ENCODE peak calls at places on chromosomes 4 and X, in six cellular contexts. X, M, F, Q, H and Z are unnamed samples.

GRCh38 chr4:111788046-111788642 is 357.1 kb upstream of the FAM241A start:
- DNase-seq in M (no peak), F (peak; percentile 86), Q (peak; percentile 61), H (no peak), X (no peak), Z (no peak)

GRCh38 chrX:46268429-46268828 is 276.8 kb downstream of the ZNF674 start:
- DNase-seq in Q (no peak), X (no peak), H (no peak), M (no peak), F (no peak), Z (peak; percentile 86)

GRCh38 chr4:113635739-113636437 is 125.7 kb downstream of the CAMK2D start:
- DNase-seq in X (peak; percentile 86), Q (no peak), F (no peak), M (peak; percentile 63), H (no peak), Z (no peak)

GRCh38 chr4:148443550-148444295 is 1.5 kb upstream of the NR3C2 start:
- DNase-seq in Q (peak; percentile 6), F (peak; percentile 28), H (peak; percentile 74), X (no peak), M (no peak), Z (peak; percentile 6)

GRCh38 chr4:127479031-127479622 is 153.6 kb upstream of the INTU start:
- DNase-seq in Q (peak; percentile 52), H (no peak), M (no peak), F (peak; percentile 76), X (peak; percentile 52), Z (peak; percentile 49)

GRCh38 chr4:61379406-61379805 is 179.3 kb downstream of the ADGRL3 start:
- DNase-seq in X (no peak), H (no peak), M (no peak), Q (no peak), F (no peak), Z (peak; percentile 42)

GRCh38 chr4:35965300-35965699 is 279.0 kb downstream of the ARAP2 start:
- DNase-seq in H (no peak), F (no peak), M (no peak), X (no peak), Q (no peak), Z (no peak)

GRCh38 chrX:3176439-3176820 is 135.2 kb downstream of the ARSF start:
- DNase-seq in M (peak; percentile 59), Q (peak; percentile 14), X (peak; percentile 49), F (no peak), H (no peak), Z (no peak)

GRCh38 chr4:22672944-22673343 is 19.8 kb upstream of the GBA3 start:
- DNase-seq in F (no peak), Q (no peak), H (no peak), X (no peak), M (no peak), Z (no peak)

GRCh38 chr4:84235131-84235530 is 264.0 kb downstream of the NKX6-1 start:
- DNase-seq in F (peak; percentile 33), X (no peak), H (no peak), M (no peak), Q (no peak), Z (no peak)

GRCh38 chrX:101619336-101619735 is 1.5 kb upstream of the ARMCX6 start:
- DNase-seq in X (peak; percentile 22), M (no peak), F (peak; percentile 63), Q (peak; percentile 75), H (no peak), Z (no peak)

GRCh38 chr4:137156054-137156453 is 376.2 kb downstream of the PCDH18 start:
- DNase-seq in H (no peak), Q (no peak), X (peak; percentile 69), M (peak; percentile 79), F (no peak), Z (peak; percentile 49)

GRCh38 chr4:184503869-184504300 is 29.5 kb upstream of the IRF2 start:
- DNase-seq in F (no peak), H (no peak), M (peak; percentile 9), X (peak; percentile 20), Q (no peak), Z (peak; percentile 55)

GRCh38 chrX:10074241-10074941 is 82.4 kb upstream of the CLCN4 start:
- DNase-seq in H (no peak), F (no peak), Q (no peak), M (no peak), X (no peak), Z (peak; percentile 93)

GRCh38 chr4:88327669-88328068 is 43.3 kb upstream of the PPM1K start:
- DNase-seq in F (no peak), Q (no peak), X (no peak), H (no peak), M (no peak), Z (peak; percentile 78)
- H3K4me3 ChIP-seq in F (no peak overlapping the region), Q (no peak overlapping the region), X (no peak overlapping the region), H (no peak overlapping the region), M (no peak overlapping the region), Z (no peak overlapping the region)

DNA sequence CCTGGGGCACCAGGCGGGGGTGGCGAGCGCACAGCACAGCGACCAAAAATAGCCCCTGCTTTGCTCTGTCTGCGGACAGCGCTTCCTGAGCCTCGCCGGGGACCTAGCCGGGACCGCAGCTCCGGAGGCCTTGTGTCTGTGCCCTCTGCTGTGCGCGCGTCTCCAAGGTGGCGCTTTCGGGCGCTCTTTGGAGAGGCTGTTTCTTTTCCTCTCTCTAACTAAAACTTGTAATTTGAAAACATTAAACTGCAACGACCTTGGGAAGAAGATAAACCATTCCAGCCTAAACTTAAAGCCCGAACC is 3.4 kb downstream of the ARX start:
- DNase-seq in Q (peak; percentile 45), H (peak; percentile 87), X (no peak), F (peak; percentile 62), M (no peak), Z (no peak)
- H3K4me3 ChIP-seq in Q (no peak overlapping the region), H (peak overlapping the region; percentile 66), X (no peak overlapping the region), F (peak overlapping the region; percentile 38), M (no peak overlapping the region), Z (no peak overlapping the region)

DNA sequence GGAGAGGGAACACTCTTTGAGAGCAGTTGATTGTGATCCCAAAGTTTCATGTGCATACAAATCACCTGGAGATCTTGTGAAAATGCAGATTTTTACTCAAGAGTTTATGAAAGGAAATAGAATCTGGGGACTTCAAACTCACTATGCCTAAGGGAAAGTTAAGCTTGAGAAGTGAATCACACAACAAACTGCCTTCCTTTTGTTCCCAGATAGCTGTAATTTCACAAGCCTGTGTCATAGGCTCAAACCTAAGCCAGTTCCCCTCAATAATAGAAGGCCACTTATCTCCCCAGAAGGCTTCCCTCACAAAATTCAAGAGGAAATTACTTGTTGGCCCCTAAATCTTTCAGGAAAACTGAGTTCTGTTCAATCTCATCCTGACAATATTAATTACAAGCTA is 132.8 kb upstream of the MAGEB16 start:
- DNase-seq in F (no peak), Q (no peak), H (no peak), M (no peak), X (no peak), Z (peak; percentile 64)
- H3K4me3 ChIP-seq in F (no peak overlapping the region), Q (no peak overlapping the region), H (no peak overlapping the region), M (no peak overlapping the region), X (no peak overlapping the region), Z (no peak overlapping the region)

GRCh38 chr4:145480257-145480656 is 1.4 kb upstream of the SMAD1 start:
- DNase-seq in H (no peak), Q (no peak), F (no peak), M (no peak), X (no peak), Z (no peak)

GRCh38 chr4:145481942-145482208 is 222 bp downstream of the SMAD1 start:
- DNase-seq in Q (no peak), F (no peak), H (no peak), X (no peak), M (no peak), Z (no peak)

GRCh38 chr4:145481164-145481941 is at the start of gene SMAD1:
- DNase-seq in F (peak; percentile 84), M (peak; percentile 14), X (peak; percentile 82), Q (peak; percentile 92), H (peak; percentile 95), Z (peak; percentile 92)

GRCh38 chr4:145484240-145484846 is 2.7 kb downstream of the SMAD1 start:
- DNase-seq in H (no peak), F (no peak), Q (no peak), M (no peak), X (no peak), Z (no peak)

DNA sequence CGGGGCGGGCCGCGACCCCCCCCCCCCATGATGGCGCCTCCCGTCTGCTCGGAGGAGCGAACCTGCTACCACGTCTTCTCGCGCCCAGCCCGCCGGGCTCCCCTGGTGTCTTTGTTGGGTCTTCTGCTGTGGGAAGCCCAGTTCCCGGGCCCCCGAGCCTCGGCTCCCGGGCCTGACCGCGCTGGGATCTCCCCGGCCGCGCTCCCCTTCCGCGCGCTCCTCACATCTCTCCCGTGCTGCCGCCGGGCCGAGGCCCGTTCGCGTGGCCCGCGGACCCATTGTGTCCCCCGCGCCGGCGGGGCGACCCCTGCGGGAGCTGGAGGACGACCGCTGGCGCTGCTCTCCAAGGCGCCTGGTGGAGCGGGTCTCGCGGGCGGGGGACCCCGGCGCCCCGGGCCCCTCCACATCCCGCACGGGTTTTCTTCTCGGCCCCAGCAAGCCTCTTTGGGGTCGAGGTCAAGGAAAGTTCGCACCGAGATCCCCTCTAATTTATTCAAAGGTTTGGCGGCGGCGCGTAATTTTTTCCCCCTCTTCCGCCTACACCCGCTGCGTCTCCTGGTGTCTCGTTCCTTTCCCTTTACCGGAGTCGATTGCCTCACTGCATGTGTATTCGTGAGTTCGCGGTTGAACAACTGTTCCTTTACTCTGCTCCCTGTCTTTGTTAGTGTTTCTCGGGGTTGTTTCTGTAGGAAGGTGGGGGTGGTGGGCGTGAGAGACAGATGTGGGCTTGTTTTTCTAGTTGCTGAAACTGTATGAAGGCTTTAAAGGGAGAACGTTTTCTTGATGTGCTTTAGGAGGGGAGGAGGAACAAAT is 762 bp downstream of the SMAD1 start:
- DNase-seq in F (peak; percentile 77), H (peak; percentile 73), M (no peak), Q (peak; percentile 90), X (peak; percentile 86), Z (peak; percentile 73)
- H3K4me3 ChIP-seq in F (peak overlapping the region; percentile 94), H (peak overlapping the region; percentile 98), M (peak overlapping the region; percentile 68), Q (peak overlapping the region; percentile 67), X (peak overlapping the region; percentile 56), Z (peak overlapping the region; percentile 64)

DNA sequence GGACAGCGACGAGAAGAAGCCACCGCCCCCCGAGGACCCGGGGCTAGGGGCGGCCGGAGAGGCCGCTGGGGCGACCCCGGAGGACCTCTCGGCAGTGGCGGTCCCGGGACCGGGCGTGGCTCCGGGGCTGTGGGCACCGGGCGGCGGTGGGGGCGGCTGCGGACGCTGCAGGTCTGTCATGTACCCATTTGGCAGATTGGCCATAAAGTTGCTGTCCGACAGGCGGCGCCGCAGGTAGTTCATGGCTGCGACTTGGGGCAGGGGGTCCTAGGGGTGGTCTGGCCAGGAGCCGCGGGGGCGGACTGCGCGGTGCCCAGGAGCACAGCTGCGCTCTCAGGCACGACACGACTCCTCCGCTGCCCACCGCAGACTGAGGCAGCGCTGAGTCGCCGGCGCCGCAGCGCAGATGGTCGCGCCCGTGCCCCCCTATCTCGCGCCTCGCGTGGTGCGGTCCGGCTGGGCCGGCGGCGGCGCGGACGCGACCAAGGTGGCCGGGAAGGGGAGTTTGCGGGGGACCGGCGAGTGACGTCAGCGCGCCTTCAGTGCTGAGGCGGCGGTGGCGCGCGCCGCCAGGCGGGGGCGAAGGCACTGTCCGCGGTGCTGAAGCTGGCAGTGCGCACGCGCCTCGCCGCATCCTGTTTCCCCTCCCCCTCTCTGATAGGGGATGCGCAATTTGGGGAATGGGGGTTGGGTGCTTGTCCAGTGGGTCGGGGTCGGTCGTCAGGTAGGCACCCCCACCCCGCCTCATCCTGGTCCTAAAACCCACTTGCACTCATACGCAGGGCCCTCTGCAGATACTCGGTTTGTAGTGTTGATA is at the start of gene SYN1:
- DNase-seq in H (peak; percentile 88), X (peak; percentile 74), Q (peak; percentile 82), F (peak; percentile 79), M (no peak), Z (peak; percentile 71)
- H3K4me3 ChIP-seq in H (peak within 1 kb of the TSS; percentile 50), X (peak within 1 kb of the TSS; percentile 45), Q (no peak within 1 kb of the TSS), F (peak within 1 kb of the TSS; percentile 51), M (peak within 1 kb of the TSS; percentile 51), Z (peak within 1 kb of the TSS; percentile 15)

GRCh38 chr4:73674451-73674919 is 54.2 kb upstream of the RASSF6 start:
- DNase-seq in M (no peak), Q (no peak), X (peak; percentile 34), F (no peak), H (no peak), Z (peak; percentile 92)
- H3K4me3 ChIP-seq in M (no peak overlapping the region), Q (no peak overlapping the region), X (no peak overlapping the region), F (no peak overlapping the region), H (no peak overlapping the region), Z (no peak overlapping the region)